ENCODE peak calls at places on chromosomes 7 and 10, in nine cellular contexts. One of them, this sample, is unnamed.

GRCh38 chr7:34162017-34162565 is 256.8 kb downstream of the BMPER start:
- DNase-seq in iPS-NIHi11: no peak
- DNase-seq in EH: peak
- DNase-seq in NT2/D1: no peak
- DNase-seq in pons: no peak
- DNase-seq in astrocyte of the hippocampus: no peak
- DNase-seq in activated T-helper 9 cell treated with anti-CD3 and anti-CD28 coated beads, Interleukin-2, amount 50 U/mL, for 16 hours: no peak
- DNase-seq in GM12891: no peak
- DNase-seq in Calu3: no peak
- DNase-seq in this sample: no peak

GRCh38 chr7:150968698-150969482 is 9.2 kb downstream of the KCNH2 start:
- DNase-seq in GM12891: no peak
- DNase-seq in pons: no peak
- DNase-seq in Calu3: no peak
- DNase-seq in NT2/D1: no peak
- DNase-seq in iPS-NIHi11: no peak
- DNase-seq in EH: no peak
- DNase-seq in activated T-helper 9 cell treated with anti-CD3 and anti-CD28 coated beads, Interleukin-2, amount 50 U/mL, for 16 hours: no peak
- DNase-seq in astrocyte of the hippocampus: no peak
- DNase-seq in this sample: no peak

GRCh38 chr7:69929622-69930021 is 331.3 kb downstream of the AUTS2 start:
- DNase-seq in GM12891: no peak
- DNase-seq in EH: no peak
- DNase-seq in Calu3: no peak
- DNase-seq in iPS-NIHi11: no peak
- DNase-seq in activated T-helper 9 cell treated with anti-CD3 and anti-CD28 coated beads, Interleukin-2, amount 50 U/mL, for 16 hours: no peak
- DNase-seq in pons: no peak
- DNase-seq in NT2/D1: no peak
- DNase-seq in astrocyte of the hippocampus: no peak
- DNase-seq in this sample: no peak

GRCh38 chr7:139777304-139777890 is 401 bp downstream of the HIPK2 start:
- DNase-seq in Calu3: peak
- DNase-seq in astrocyte of the hippocampus: peak
- DNase-seq in activated T-helper 9 cell treated with anti-CD3 and anti-CD28 coated beads, Interleukin-2, amount 50 U/mL, for 16 hours: peak
- DNase-seq in pons: no peak
- DNase-seq in iPS-NIHi11: peak
- DNase-seq in NT2/D1: no peak
- DNase-seq in EH: peak
- DNase-seq in GM12891: peak
- DNase-seq in this sample: no peak

GRCh38 chr7:68963547-68963946 is 634.7 kb upstream of the AUTS2 start:
- DNase-seq in EH: peak
- DNase-seq in GM12891: no peak
- DNase-seq in iPS-NIHi11: no peak
- DNase-seq in NT2/D1: no peak
- DNase-seq in astrocyte of the hippocampus: peak
- DNase-seq in pons: no peak
- DNase-seq in Calu3: no peak
- DNase-seq in activated T-helper 9 cell treated with anti-CD3 and anti-CD28 coated beads, Interleukin-2, amount 50 U/mL, for 16 hours: no peak
- DNase-seq in this sample: no peak

GRCh38 chr7:104983620-104984539 is 30.1 kb upstream of the KMT2E start:
- DNase-seq in Calu3: peak
- DNase-seq in astrocyte of the hippocampus: peak
- DNase-seq in pons: peak
- DNase-seq in NT2/D1: peak
- DNase-seq in iPS-NIHi11: peak
- DNase-seq in activated T-helper 9 cell treated with anti-CD3 and anti-CD28 coated beads, Interleukin-2, amount 50 U/mL, for 16 hours: peak
- DNase-seq in EH: peak
- DNase-seq in GM12891: peak
- DNase-seq in this sample: peak

GRCh38 chr10:121831237-121831636 is 96.6 kb downstream of the ATE1 start:
- DNase-seq in Calu3: no peak
- DNase-seq in NT2/D1: no peak
- DNase-seq in GM12891: no peak
- DNase-seq in pons: no peak
- DNase-seq in EH: no peak
- DNase-seq in astrocyte of the hippocampus: no peak
- DNase-seq in activated T-helper 9 cell treated with anti-CD3 and anti-CD28 coated beads, Interleukin-2, amount 50 U/mL, for 16 hours: no peak
- DNase-seq in iPS-NIHi11: no peak
- DNase-seq in this sample: no peak

GRCh38 chr10:50595785-50596184 is 28.0 kb downstream of the SGMS1 start:
- DNase-seq in pons: no peak
- DNase-seq in NT2/D1: no peak
- DNase-seq in iPS-NIHi11: no peak
- DNase-seq in EH: no peak
- DNase-seq in Calu3: no peak
- DNase-seq in GM12891: no peak
- DNase-seq in activated T-helper 9 cell treated with anti-CD3 and anti-CD28 coated beads, Interleukin-2, amount 50 U/mL, for 16 hours: no peak
- DNase-seq in astrocyte of the hippocampus: no peak
- DNase-seq in this sample: no peak

GRCh38 chr10:104291439-104291951 is 22.5 kb downstream of the GSTO2 start:
- DNase-seq in Calu3: peak
- DNase-seq in iPS-NIHi11: peak
- DNase-seq in astrocyte of the hippocampus: peak
- DNase-seq in NT2/D1: peak
- DNase-seq in activated T-helper 9 cell treated with anti-CD3 and anti-CD28 coated beads, Interleukin-2, amount 50 U/mL, for 16 hours: peak
- DNase-seq in GM12891: peak
- DNase-seq in EH: peak
- DNase-seq in pons: peak
- DNase-seq in this sample: peak

GRCh38 chr10:29127731-29128130 is 161.1 kb upstream of the LYZL1 start:
- DNase-seq in pons: no peak
- DNase-seq in NT2/D1: no peak
- DNase-seq in activated T-helper 9 cell treated with anti-CD3 and anti-CD28 coated beads, Interleukin-2, amount 50 U/mL, for 16 hours: no peak
- DNase-seq in iPS-NIHi11: no peak
- DNase-seq in EH: no peak
- DNase-seq in Calu3: no peak
- DNase-seq in astrocyte of the hippocampus: no peak
- DNase-seq in GM12891: no peak
- DNase-seq in this sample: no peak

GRCh38 chr10:89535185-89536012 is at the start of gene SLC16A12:
- DNase-seq in iPS-NIHi11: peak
- DNase-seq in activated T-helper 9 cell treated with anti-CD3 and anti-CD28 coated beads, Interleukin-2, amount 50 U/mL, for 16 hours: no peak
- DNase-seq in EH: no peak
- DNase-seq in GM12891: peak
- DNase-seq in astrocyte of the hippocampus: peak
- DNase-seq in pons: no peak
- DNase-seq in Calu3: peak
- DNase-seq in NT2/D1: no peak
- DNase-seq in this sample: no peak

GRCh38 chr10:17444062-17444714 is 10.2 kb downstream of the ST8SIA6 start:
- DNase-seq in EH: no peak
- DNase-seq in pons: no peak
- DNase-seq in astrocyte of the hippocampus: no peak
- DNase-seq in GM12891: no peak
- DNase-seq in activated T-helper 9 cell treated with anti-CD3 and anti-CD28 coated beads, Interleukin-2, amount 50 U/mL, for 16 hours: no peak
- DNase-seq in Calu3: no peak
- DNase-seq in iPS-NIHi11: no peak
- DNase-seq in NT2/D1: no peak
- DNase-seq in this sample: no peak

GRCh38 chr10:6702030-6702429 is 122.0 kb upstream of the PRKCQ start:
- DNase-seq in EH: no peak
- DNase-seq in activated T-helper 9 cell treated with anti-CD3 and anti-CD28 coated beads, Interleukin-2, amount 50 U/mL, for 16 hours: no peak
- DNase-seq in pons: peak
- DNase-seq in GM12891: no peak
- DNase-seq in iPS-NIHi11: no peak
- DNase-seq in astrocyte of the hippocampus: no peak
- DNase-seq in Calu3: no peak
- DNase-seq in NT2/D1: no peak
- DNase-seq in this sample: no peak

GRCh38 chr10:48556065-48556464 is 48.8 kb downstream of the ARHGAP22 start:
- DNase-seq in activated T-helper 9 cell treated with anti-CD3 and anti-CD28 coated beads, Interleukin-2, amount 50 U/mL, for 16 hours: no peak
- DNase-seq in iPS-NIHi11: no peak
- DNase-seq in Calu3: no peak
- DNase-seq in GM12891: no peak
- DNase-seq in pons: no peak
- DNase-seq in astrocyte of the hippocampus: no peak
- DNase-seq in NT2/D1: no peak
- DNase-seq in EH: no peak
- DNase-seq in this sample: no peak

GRCh38 chr7:74495112-74495880 is 41.6 kb downstream of the GTF2IRD1 start:
- DNase-seq in iPS-NIHi11: no peak
- DNase-seq in pons: no peak
- DNase-seq in EH: no peak
- DNase-seq in activated T-helper 9 cell treated with anti-CD3 and anti-CD28 coated beads, Interleukin-2, amount 50 U/mL, for 16 hours: no peak
- DNase-seq in GM12891: no peak
- DNase-seq in astrocyte of the hippocampus: no peak
- DNase-seq in NT2/D1: no peak
- DNase-seq in Calu3: no peak
- DNase-seq in this sample: no peak